ENCODE peak calls at places on chromosomes 12 and 14, in seven cellular contexts. W is HepG2, Q is HCT116, L is hepatocyte, S is neural progenitor cell, P is A549, A is fibroblast of lung. R is an unnamed sample.

GRCh38 chr12:24748326-24748725 is 200.6 kb downstream of the BCAT1 start:
- DNase-seq in W (no peak), Q (no peak), L (no peak), S (peak), P (no peak), A (no peak), R (no peak)

GRCh38 chr12:40065636-40066035 is 40.2 kb downstream of the SLC2A13 start:
- DNase-seq in W (no peak), Q (no peak), L (no peak), S (no peak), P (no peak), A (no peak), R (no peak)

GRCh38 chr12:2456122-2456812 is 338.5 kb upstream of the FKBP4 start:
- DNase-seq in W (no peak), Q (no peak), L (no peak), S (no peak), P (no peak), A (no peak), R (no peak)

GRCh38 chr12:62210422-62210821 is 49.8 kb upstream of the USP15 start:
- DNase-seq in W (peak), Q (peak), L (peak), S (peak), P (peak), A (peak), R (peak)

GRCh38 chr12:42495244-42495643 is 94.3 kb downstream of the PRICKLE1 start:
- DNase-seq in W (no peak), Q (no peak), L (no peak), S (no peak), P (no peak), A (no peak), R (no peak)

GRCh38 chr12:89247541-89247942 is 104.8 kb downstream of the DUSP6 start:
- DNase-seq in W (peak), Q (peak), L (no peak), S (peak), P (no peak), A (no peak), R (no peak)

GRCh38 chr14:56422703-56423213 is 156.8 kb upstream of the TMEM260 start:
- DNase-seq in W (peak), Q (peak), L (peak), S (peak), P (peak), A (peak), R (peak)

GRCh38 chr14:22811752-22812151 is 3.5 kb downstream of the SLC7A7 start:
- DNase-seq in W (no peak), Q (no peak), L (no peak), S (no peak), P (no peak), A (no peak), R (no peak)

GRCh38 chr14:39426605-39427004 is 5.6 kb downstream of the FBXO33 start:
- DNase-seq in W (peak), Q (no peak), L (peak), S (no peak), P (no peak), A (peak), R (peak)

GRCh38 chr14:23299986-23300686 is 2.5 kb downstream of the PPP1R3E start:
- DNase-seq in W (no peak), Q (no peak), L (no peak), S (no peak), P (no peak), A (no peak), R (no peak)

GRCh38 chr12:67431436-67432049 is 162.4 kb downstream of the CAND1 start:
- DNase-seq in W (no peak), Q (no peak), L (no peak), S (no peak), P (no peak), A (no peak), R (no peak)

GRCh38 chr12:113048716-113049127 is 7.8 kb upstream of the DTX1 start:
- DNase-seq in W (peak), Q (peak), L (peak), S (peak), P (peak), A (peak), R (peak)

GRCh38 chr12:45232771-45233372 is 17.0 kb downstream of the ANO6 start:
- DNase-seq in W (peak), Q (peak), L (peak), S (no peak), P (peak), A (peak), R (peak)

GRCh38 chr14:23380197-23381016 is 3.6 kb downstream of the CMTM5 start:
- DNase-seq in W (no peak), Q (no peak), L (no peak), S (no peak), P (no peak), A (no peak), R (no peak)

GRCh38 chr14:33568935-33569579 is 381.8 kb downstream of the EGLN3 start:
- DNase-seq in W (no peak), Q (no peak), L (no peak), S (no peak), P (no peak), A (peak), R (peak)

GRCh38 chr14:53137559-53137958 is 15.6 kb downstream of the DDHD1 start:
- DNase-seq in W (no peak), Q (no peak), L (no peak), S (no peak), P (no peak), A (no peak), R (no peak)

GRCh38 chr12:116958402-116959197 is 47.9 kb downstream of the FBXW8 start:
- DNase-seq in W (no peak), Q (no peak), L (no peak), S (no peak), P (no peak), A (peak), R (no peak)

GRCh38 chr14:53020193-53020932 is 69.5 kb upstream of the FERMT2 start:
- DNase-seq in W (no peak), Q (no peak), L (no peak), S (peak), P (no peak), A (no peak), R (no peak)

GRCh38 chr14:99388286-99388685 is 92.4 kb downstream of the SETD3 start:
- DNase-seq in W (no peak), Q (no peak), L (no peak), S (no peak), P (no peak), A (no peak), R (no peak)

GRCh38 chr14:92511472-92512247 is 1.9 kb upstream of the RIN3 start:
- DNase-seq in W (no peak), Q (peak), L (peak), S (no peak), P (peak), A (peak), R (peak)

GRCh38 chr12:45234134-45234865 is 18.4 kb downstream of the ANO6 start:
- DNase-seq in W (peak), Q (peak), L (peak), S (peak), P (peak), A (peak), R (peak)

GRCh38 chr14:61213116-61213720 is 67.9 kb downstream of the TMEM30B start:
- DNase-seq in W (no peak), Q (no peak), L (peak), S (no peak), P (no peak), A (peak), R (no peak)

GRCh38 chr12:92141585-92142244 is 3.9 kb downstream of the BTG1 start:
- DNase-seq in W (no peak), Q (no peak), L (no peak), S (no peak), P (no peak), A (peak), R (peak)

GRCh38 chr12:4809013-4809448 is 88.8 kb downstream of the GALNT8 start:
- DNase-seq in W (no peak), Q (no peak), L (peak), S (peak), P (no peak), A (no peak), R (no peak)

GRCh38 chr14:68379510-68380303 is 413.2 kb downstream of the ZFP36L1 start:
- DNase-seq in W (no peak), Q (no peak), L (no peak), S (no peak), P (no peak), A (no peak), R (peak)

GRCh38 chr14:20707622-20708021 is 19.1 kb downstream of the ANG start:
- DNase-seq in W (no peak), Q (no peak), L (peak), S (no peak), P (no peak), A (no peak), R (peak)

DNA sequence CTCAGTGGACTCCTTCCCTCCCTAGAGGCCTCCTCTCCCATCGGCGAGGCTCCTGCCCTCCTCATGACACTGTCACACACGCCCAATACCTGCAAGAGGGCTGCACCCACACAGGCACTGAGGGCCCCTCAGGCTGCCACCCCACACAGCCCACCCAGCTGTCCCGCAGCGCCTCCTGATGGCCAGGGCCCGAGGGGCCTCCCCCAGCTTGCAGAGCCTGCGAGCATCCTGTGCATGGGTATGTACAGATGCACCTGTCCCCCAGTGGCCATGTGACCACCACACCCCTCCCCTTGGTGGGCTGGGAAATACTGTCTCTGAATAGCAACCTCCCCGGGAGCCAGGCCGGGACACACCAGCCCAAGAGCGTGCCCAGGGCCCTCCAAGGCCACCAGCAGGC is 19.0 kb upstream of the NUDT14 start:
- DNase-seq in W (no peak), Q (no peak), L (no peak), S (no peak), P (no peak), A (no peak), R (no peak)
- TF ChIP-seq CTCF in W (peak), Q (peak), L (no peak), S (peak), P (no peak), A (no peak), R (no peak)

GRCh38 chr14:60188115-60188514 is 22.9 kb upstream of the DHRS7 start:
- DNase-seq in W (no peak), Q (no peak), L (no peak), S (no peak), P (no peak), A (peak), R (no peak)

GRCh38 chr14:60183138-60183537 is 17.9 kb upstream of the DHRS7 start:
- DNase-seq in W (no peak), Q (no peak), L (no peak), S (no peak), P (no peak), A (no peak), R (no peak)

GRCh38 chr14:60184597-60185555 is 19.7 kb upstream of the DHRS7 start:
- DNase-seq in W (no peak), Q (no peak), L (no peak), S (no peak), P (no peak), A (peak), R (no peak)

GRCh38 chr14:60179296-60179924 is 14.2 kb upstream of the DHRS7 start:
- DNase-seq in W (no peak), Q (no peak), L (no peak), S (no peak), P (no peak), A (peak), R (no peak)

DNA sequence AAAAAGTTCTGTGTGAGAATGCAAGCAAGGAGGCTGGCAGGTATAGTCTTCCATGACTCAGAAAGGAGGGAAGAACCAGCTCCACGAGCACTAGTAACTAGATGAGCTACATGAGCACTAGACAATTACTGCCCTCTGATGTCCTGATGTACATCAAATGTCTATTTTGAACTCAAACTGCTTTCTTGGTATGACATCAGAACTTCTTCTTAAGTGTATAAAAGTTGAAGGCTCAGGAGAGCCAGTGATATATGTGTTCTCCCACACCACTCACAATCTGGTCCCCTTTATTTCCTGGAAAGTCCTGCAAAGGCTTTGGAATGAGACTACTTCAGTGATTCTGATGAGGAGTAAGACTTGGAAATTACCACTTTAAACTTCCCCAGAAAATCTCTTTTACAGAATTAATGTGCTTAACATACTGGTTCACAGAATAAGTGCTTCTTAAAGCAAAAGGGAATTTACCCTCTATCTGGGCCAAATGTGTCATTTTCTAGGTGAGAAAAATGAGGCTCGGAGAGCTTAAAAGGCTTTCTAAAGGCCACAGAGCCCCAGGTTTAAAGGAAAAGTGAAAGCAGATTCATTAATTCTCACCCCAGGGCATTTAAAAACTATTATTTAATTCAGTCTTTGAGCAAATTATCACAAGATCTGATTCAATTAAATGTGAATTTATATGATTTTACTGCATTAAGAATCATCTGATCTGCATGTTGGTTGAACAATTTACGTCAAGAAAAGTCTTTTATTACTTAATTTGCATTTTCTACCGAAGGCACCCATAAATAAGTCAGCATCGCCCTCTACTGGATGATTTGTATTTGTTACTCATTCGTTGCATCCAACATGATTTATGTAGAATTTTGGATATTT is 18.8 kb upstream of the DHRS7 start:
- DNase-seq in W (peak), Q (peak), L (peak), S (peak), P (peak), A (peak), R (peak)
- H3K4me2 ChIP-seq in W (peak), Q (peak), L (peak), S (peak), P (peak), A (peak), R (peak)

DNA sequence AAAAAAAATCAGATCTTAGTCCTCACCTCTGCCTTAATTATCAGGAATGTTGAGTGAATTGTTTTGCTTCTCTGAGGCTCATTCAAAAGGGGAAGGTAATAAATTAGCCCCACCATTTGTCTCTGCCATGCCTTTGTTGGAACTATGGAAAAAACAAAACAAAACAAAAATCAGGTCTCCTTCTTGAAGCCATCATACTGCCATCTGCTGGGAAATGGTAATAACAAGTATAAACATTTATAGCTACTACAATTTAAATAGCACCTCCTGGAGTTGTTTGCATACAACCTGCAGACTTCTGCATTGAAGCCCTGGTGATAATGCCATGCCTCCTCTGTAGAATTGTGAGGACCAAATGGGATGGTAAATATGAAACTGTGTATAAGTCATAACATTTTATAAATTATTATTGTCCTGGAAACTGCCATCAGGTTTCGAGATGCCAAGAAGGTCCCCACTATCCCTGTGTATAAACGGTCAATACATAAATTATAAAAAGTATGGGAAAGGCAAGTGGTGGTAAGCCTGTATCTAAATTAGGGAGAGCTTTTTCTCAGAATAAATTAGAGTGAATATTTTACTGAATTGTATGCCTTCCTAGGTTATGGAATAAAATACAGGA is 87.2 kb upstream of the FGD4 start:
- DNase-seq in W (peak), Q (peak), L (peak), S (peak), P (peak), A (peak), R (peak)
- TF ChIP-seq CTCF in W (peak), Q (peak), L (peak), S (peak), P (peak), A (peak), R (peak)

GRCh38 chr14:97077687-97078086 is 280.5 kb downstream of the VRK1 start:
- DNase-seq in W (no peak), Q (no peak), L (no peak), S (no peak), P (no peak), A (no peak), R (no peak)
- H3K4me2 ChIP-seq in W (no peak), Q (peak), L (no peak), S (peak), P (no peak), A (no peak), R (no peak)

R was measured in endothelial cell of umbilical vein.